ENCODE peak calls at places on chromosomes 2 and 18, in four cellular contexts. B, Y, F and L are unnamed samples.

GRCh38 chr18:44111337-44111736 is 569.4 kb upstream of the SETBP1 start:
- DNase-seq in F (no peak), Y (no peak), B (no peak), L (no peak)

GRCh38 chr2:23900927-23901322 is 26.0 kb downstream of the ATAD2B start:
- DNase-seq in Y (no peak), B (peak; percentile 22), F (peak; percentile 15), L (no peak)

GRCh38 chr2:86235196-86235980 is 36.1 kb downstream of the MRPL35 start:
- DNase-seq in F (no peak), B (peak; percentile 71), Y (no peak), L (no peak)

GRCh38 chr18:10035306-10035991 is 121.6 kb downstream of the VAPA start:
- DNase-seq in F (no peak), B (no peak), Y (no peak), L (no peak)

GRCh38 chr2:127422631-127423475 is 4.6 kb downstream of the PROC start:
- DNase-seq in B (no peak), Y (no peak), F (peak; percentile 44), L (no peak)

GRCh38 chr2:64003239-64003638 is 16.0 kb downstream of the VPS54 start:
- DNase-seq in B (no peak), F (no peak), Y (no peak), L (no peak)

GRCh38 chr2:45776160-45776955 is 124.9 kb downstream of the PRKCE start:
- DNase-seq in B (no peak), Y (no peak), F (no peak), L (no peak)

GRCh38 chr2:172397136-172397825 is 30.1 kb upstream of the ITGA6 start:
- DNase-seq in F (no peak), Y (no peak), B (no peak), L (no peak)

GRCh38 chr2:19228720-19229119 is 129.7 kb downstream of the OSR1 start:
- DNase-seq in Y (no peak), F (no peak), B (no peak), L (peak; percentile 52)

GRCh38 chr2:236507393-236508085 is 62.1 kb upstream of the ACKR3 start:
- DNase-seq in Y (no peak), F (peak; percentile 8), B (no peak), L (peak; percentile 50)

GRCh38 chr2:134080759-134081158 is 173.1 kb upstream of the MGAT5 start:
- DNase-seq in B (no peak), F (no peak), Y (no peak), L (no peak)

GRCh38 chr2:20378891-20379519 is 28.4 kb upstream of the PUM2 start:
- DNase-seq in Y (peak; percentile 77), B (peak; percentile 80), F (peak; percentile 60), L (peak; percentile 34)

GRCh38 chr18:59455728-59456276 is 96.7 kb upstream of the LMAN1 start:
- DNase-seq in Y (no peak), B (no peak), F (no peak), L (no peak)

GRCh38 chr2:238682536-238682935 is 165.3 kb upstream of the TWIST2 start:
- DNase-seq in B (no peak), Y (no peak), F (no peak), L (no peak)

GRCh38 chr2:233460726-233461431 is 105.7 kb downstream of the USP40 start:
- DNase-seq in Y (no peak), B (peak; percentile 84), F (no peak), L (no peak)

GRCh38 chr2:231050018-231050901 is 6.4 kb upstream of the PSMD1 start:
- DNase-seq in B (peak; percentile 100), Y (no peak), F (no peak), L (no peak)

GRCh38 chr2:55111570-55112228 is 61.4 kb upstream of the RTN4 start:
- DNase-seq in Y (peak; percentile 44), F (peak; percentile 46), B (peak; percentile 68), L (peak; percentile 33)

GRCh38 chr2:240319855-240320560 is 115.5 kb upstream of the GPC1 start:
- DNase-seq in F (peak; percentile 14), Y (no peak), B (no peak), L (no peak)

GRCh38 chr2:26412091-26412673 is 10.5 kb downstream of the DRC1 start:
- DNase-seq in B (peak; percentile 45), Y (peak; percentile 42), F (peak; percentile 79), L (no peak)

GRCh38 chr2:120690521-120690920 is 45.1 kb upstream of the GLI2 start:
- DNase-seq in F (no peak), Y (no peak), B (no peak), L (no peak)

DNA sequence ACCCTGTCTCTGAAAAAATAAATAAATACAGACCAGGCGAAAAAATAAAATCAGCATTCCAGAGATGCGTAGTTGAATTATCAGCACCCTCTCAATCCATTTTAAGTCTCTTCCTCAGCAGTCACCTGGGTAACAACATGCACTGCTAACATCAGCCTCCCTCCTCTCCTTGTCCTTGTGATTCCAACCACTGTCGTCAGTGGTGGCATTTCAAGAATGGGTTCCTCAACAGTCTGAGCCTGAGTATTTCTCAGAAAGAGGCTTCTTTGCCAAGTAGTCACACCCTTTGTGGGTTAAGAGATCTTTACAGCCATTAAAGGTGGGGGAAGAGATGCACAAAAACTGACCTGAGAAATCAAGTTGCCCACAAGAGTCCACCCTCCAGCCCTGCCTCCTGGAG is 39.0 kb downstream of the NOL10 start:
- DNase-seq in B (no peak), F (no peak), Y (no peak), L (no peak)
- TF ChIP-seq PHF8 in B (no peak), F (no peak), Y (no peak), L (no peak)

DNA sequence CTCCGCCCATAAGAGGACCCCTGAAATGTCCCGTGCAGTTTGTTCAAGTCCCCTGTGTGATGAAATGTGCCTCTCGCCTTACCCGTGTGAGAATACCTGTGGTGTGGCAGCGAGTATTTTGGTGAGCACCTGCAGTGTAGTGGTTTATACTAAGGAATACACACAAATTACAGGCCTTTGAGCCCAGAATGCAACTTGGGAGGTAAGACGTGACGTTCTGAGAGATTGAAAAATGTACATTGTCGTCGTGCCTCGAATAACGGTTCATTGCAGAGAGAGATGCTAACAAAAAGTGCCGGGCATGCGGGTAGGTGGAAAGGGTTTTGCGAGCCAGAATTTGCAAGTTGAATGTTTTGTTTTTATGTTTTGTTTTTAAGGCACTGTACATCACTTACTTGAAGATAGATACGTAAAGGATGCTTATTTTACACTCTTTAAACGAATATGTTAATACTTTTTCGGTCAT is 863 bp downstream of the RBBP8 start:
- DNase-seq in Y (no peak), B (no peak), F (peak; percentile 15), L (no peak)
- TF ChIP-seq PHF8 in Y (no peak), B (no peak), F (peak; percentile 13), L (no peak)

GRCh38 chr2:68824831-68825230 is 46.4 kb downstream of the BMP10 start:
- DNase-seq in F (no peak), B (no peak), Y (no peak), L (no peak)
- TF ChIP-seq PHF8 in F (no peak), B (no peak), Y (no peak), L (no peak)

DNA sequence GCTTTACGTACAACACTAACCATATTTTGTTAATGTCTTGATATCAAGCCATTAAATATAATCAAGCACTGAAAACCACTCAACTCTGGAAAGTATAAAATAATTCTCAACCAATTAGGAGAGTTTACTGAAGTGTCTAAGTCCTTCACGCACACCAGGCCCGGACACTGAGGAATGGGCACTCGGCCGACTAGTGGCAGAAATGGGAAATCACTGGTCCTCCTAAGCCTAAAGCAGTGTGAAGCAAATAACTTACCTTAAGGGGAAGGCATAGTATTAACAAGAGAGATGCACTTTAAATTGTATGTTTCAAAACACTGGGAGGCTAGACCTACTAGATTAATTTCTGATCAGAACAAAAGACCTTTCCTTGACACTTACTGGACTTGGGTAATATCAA is 45.7 kb downstream of the FAM210A start:
- DNase-seq in B (peak; percentile 29), Y (peak; percentile 7), F (peak; percentile 22), L (peak; percentile 61)
- TF ChIP-seq PHF8 in B (no peak), Y (no peak), F (no peak), L (no peak)

DNA sequence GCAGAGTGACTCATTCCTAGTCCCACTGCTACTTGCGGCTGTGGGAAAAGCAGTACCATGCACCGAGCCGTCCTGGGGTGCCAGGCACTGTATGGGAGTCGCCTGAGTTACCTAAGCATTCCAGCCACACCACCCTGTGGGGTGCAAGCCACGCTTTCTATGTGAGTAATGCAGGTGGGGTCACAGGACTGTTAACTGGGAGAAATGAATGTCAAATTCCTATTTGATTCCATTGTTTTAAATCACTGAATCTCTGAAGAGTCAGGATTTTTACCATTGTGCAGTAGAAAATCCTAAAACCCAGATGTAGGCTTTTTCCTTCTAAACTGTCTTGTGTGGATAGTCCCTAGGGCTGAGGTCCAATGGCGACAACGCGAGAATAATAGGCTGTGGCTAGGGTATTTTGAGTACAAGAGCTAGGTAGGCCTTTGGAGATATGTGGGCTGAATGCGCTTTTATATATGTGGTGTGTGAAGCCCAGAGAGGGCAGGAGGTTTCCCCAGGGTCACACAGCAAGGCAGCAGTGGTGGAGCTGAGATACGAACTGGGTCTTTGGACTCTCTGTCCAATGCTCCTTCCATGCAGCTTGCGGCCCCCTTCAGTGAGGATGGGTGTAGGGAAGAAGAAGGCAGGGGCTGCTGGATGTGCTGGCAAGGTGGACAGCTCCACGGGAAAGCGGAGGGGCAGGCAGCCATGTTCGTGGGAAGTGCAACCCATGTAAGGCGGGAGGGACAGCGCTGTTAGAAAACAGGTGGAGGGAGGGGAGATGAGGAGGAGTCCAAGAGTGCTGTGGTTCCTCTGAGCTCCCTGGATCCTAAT is 83.2 kb downstream of the DDX1 start:
- DNase-seq in F (no peak), Y (peak; percentile 52), B (no peak), L (no peak)
- TF ChIP-seq PHF8 in F (no peak), Y (no peak), B (no peak), L (no peak)

GRCh38 chr2:167748536-167748935 is 498.9 kb downstream of the STK39 start:
- DNase-seq in B (no peak), F (no peak), Y (no peak), L (no peak)

GRCh38 chr2:167749016-167749415 is 498.4 kb downstream of the STK39 start:
- DNase-seq in F (no peak), B (no peak), Y (no peak), L (no peak)

GRCh38 chr2:167752734-167753133 is 494.7 kb downstream of the STK39 start:
- DNase-seq in B (no peak), F (no peak), Y (no peak), L (no peak)

GRCh38 chr2:167749641-167750040 is 497.8 kb downstream of the STK39 start:
- DNase-seq in F (no peak), Y (no peak), B (no peak), L (no peak)

GRCh38 chr2:167750675-167751074 is 496.7 kb downstream of the STK39 start:
- DNase-seq in F (no peak), B (no peak), Y (no peak), L (no peak)
- TF ChIP-seq PHF8 in F (no peak), B (no peak), Y (no peak), L (no peak)

GRCh38 chr18:41395695-41396094 is 559.3 kb upstream of the PIK3C3 start:
- DNase-seq in F (no peak), B (no peak), Y (no peak), L (no peak)
- TF ChIP-seq PHF8 in F (no peak), B (no peak), Y (no peak), L (no peak)